ENCODE peak calls at places on chromosomes 16 and 17, in six cellular contexts. Q, I, E, T, W and H are unnamed samples.

GRCh38 chr17:8832711-8833352 is 33.7 kb upstream of the MFSD6L start:
- DNase-seq in Q (peak), I (peak), E (no peak), T (peak), W (peak), H (no peak)

GRCh38 chr17:53574038-53574437 is 248.7 kb upstream of the KIF2B start:
- DNase-seq in Q (no peak), I (no peak), E (no peak), T (no peak), W (no peak), H (no peak)

GRCh38 chr16:22386976-22387375 is 12.6 kb upstream of the CDR2 start:
- DNase-seq in Q (no peak), I (no peak), E (no peak), T (no peak), W (no peak), H (no peak)

GRCh38 chr17:57954421-57955182 is 610 bp downstream of the CUEDC1 start:
- DNase-seq in Q (peak), I (peak), E (no peak), T (peak), W (no peak), H (no peak)

GRCh38 chr16:86379505-86379846 is 130.9 kb upstream of the FOXF1 start:
- DNase-seq in Q (no peak), I (no peak), E (no peak), T (no peak), W (no peak), H (no peak)

GRCh38 chr17:32553168-32553567 is 66.4 kb downstream of the CDK5R1 start:
- DNase-seq in Q (no peak), I (no peak), E (no peak), T (no peak), W (no peak), H (no peak)

GRCh38 chr16:69253796-69254426 is 57.2 kb upstream of the VPS4A start:
- DNase-seq in Q (no peak), I (no peak), E (no peak), T (no peak), W (no peak), H (no peak)

GRCh38 chr17:78255953-78256704 is 24.7 kb downstream of the TMEM235 start:
- DNase-seq in Q (no peak), I (no peak), E (no peak), T (no peak), W (no peak), H (no peak)

GRCh38 chr17:79874329-79874981 is 35.2 kb upstream of the CBX4 start:
- DNase-seq in Q (peak), I (peak), E (peak), T (peak), W (peak), H (peak)

GRCh38 chr17:39623356-39623950 is 3.3 kb upstream of the PPP1R1B start:
- DNase-seq in Q (peak), I (peak), E (peak), T (peak), W (no peak), H (peak)

GRCh38 chr17:38605230-38605851 is 411 bp downstream of the SRCIN1 start:
- DNase-seq in Q (peak), I (peak), E (no peak), T (no peak), W (no peak), H (no peak)

GRCh38 chr16:67528870-67529638 is 425 bp downstream of the RIPOR1 start:
- DNase-seq in Q (peak), I (peak), E (no peak), T (peak), W (no peak), H (peak)

GRCh38 chr16:86450691-86451090 is 59.6 kb upstream of the FOXF1 start:
- DNase-seq in Q (no peak), I (no peak), E (no peak), T (no peak), W (no peak), H (no peak)

GRCh38 chr17:6755281-6755680 is 565 bp upstream of the XAF1 start:
- DNase-seq in Q (no peak), I (peak), E (no peak), T (no peak), W (no peak), H (no peak)

GRCh38 chr17:6666077-6666521 is 14.5 kb downstream of the C17orf100 start:
- DNase-seq in Q (peak), I (peak), E (peak), T (peak), W (peak), H (no peak)

GRCh38 chr16:15766918-15767317 is 89.9 kb downstream of the MYH11 start:
- DNase-seq in Q (no peak), I (no peak), E (no peak), T (no peak), W (no peak), H (no peak)

GRCh38 chr16:3484328-3485096 is 10.8 kb downstream of the C16orf90 start:
- DNase-seq in Q (no peak), I (peak), E (no peak), T (no peak), W (no peak), H (no peak)

GRCh38 chr17:72519598-72519936 is 398.7 kb downstream of the SOX9 start:
- DNase-seq in Q (no peak), I (no peak), E (no peak), T (no peak), W (no peak), H (no peak)

GRCh38 chr16:54402270-54402669 is 115.7 kb upstream of the IRX3 start:
- DNase-seq in Q (no peak), I (peak), E (no peak), T (no peak), W (no peak), H (no peak)

GRCh38 chr16:67847064-67847861 is at the start of gene CENPT:
- DNase-seq in Q (peak), I (peak), E (peak), T (peak), W (no peak), H (no peak)

GRCh38 chr16:86576591-86577313 is 1.6 kb upstream of the FOXL1 start:
- DNase-seq in Q (peak), I (no peak), E (no peak), T (no peak), W (no peak), H (no peak)

GRCh38 chr17:70848785-70849184 is 679.5 kb downstream of the KCNJ2 start:
- DNase-seq in Q (no peak), I (no peak), E (no peak), T (no peak), W (no peak), H (no peak)

GRCh38 chr17:67440311-67441051 is 63.4 kb downstream of the PITPNC1 start:
- DNase-seq in Q (no peak), I (no peak), E (no peak), T (no peak), W (no peak), H (no peak)

GRCh38 chr16:12170103-12171025 is 193.8 kb downstream of the SNX29 start:
- DNase-seq in Q (no peak), I (no peak), E (no peak), T (no peak), W (no peak), H (no peak)

GRCh38 chr16:48287239-48287638 is 39.9 kb upstream of the ABCC11 start:
- DNase-seq in Q (no peak), I (no peak), E (no peak), T (no peak), W (no peak), H (no peak)

GRCh38 chr17:2683912-2684311 is 27.7 kb downstream of the CLUH start:
- DNase-seq in Q (no peak), I (no peak), E (no peak), T (peak), W (no peak), H (no peak)

GRCh38 chr17:2018716-2019490 is 6.2 kb downstream of the RTN4RL1 start:
- DNase-seq in Q (no peak), I (no peak), E (no peak), T (no peak), W (no peak), H (no peak)

GRCh38 chr17:42913981-42914617 is 13.5 kb downstream of the G6PC1 start:
- DNase-seq in Q (no peak), I (no peak), E (no peak), T (peak), W (no peak), H (no peak)

GRCh38 chr16:53991181-53992056 is 287.5 kb downstream of the FTO start:
- DNase-seq in Q (peak), I (no peak), E (peak), T (no peak), W (no peak), H (peak)

GRCh38 chr16:6016530-6017184 is 919.1 kb upstream of the EEF2KMT start:
- DNase-seq in Q (peak), I (peak), E (peak), T (peak), W (no peak), H (peak)
- TF ChIP-seq REST in Q (peak), I (no peak), E (peak), T (peak), W (no peak), H (peak)

GRCh38 chr17:51184124-51184523 is 17.9 kb downstream of the NME2 start:
- DNase-seq in Q (no peak), I (peak), E (no peak), T (no peak), W (no peak), H (no peak)
- TF ChIP-seq REST in Q (no peak), I (no peak), E (no peak), T (no peak), W (no peak), H (no peak)

GRCh38 chr17:69411766-69412165 is 2.7 kb upstream of the MAP2K6 start:
- DNase-seq in Q (no peak), I (no peak), E (no peak), T (no peak), W (no peak), H (no peak)

GRCh38 chr17:69417545-69418483 is 3.3 kb downstream of the MAP2K6 start:
- DNase-seq in Q (peak), I (no peak), E (no peak), T (no peak), W (no peak), H (no peak)

GRCh38 chr17:69415431-69415830 is 934 bp downstream of the MAP2K6 start:
- DNase-seq in Q (no peak), I (no peak), E (no peak), T (no peak), W (no peak), H (no peak)

GRCh38 chr17:69412336-69412735 is 2.2 kb upstream of the MAP2K6 start:
- DNase-seq in Q (no peak), I (no peak), E (no peak), T (no peak), W (no peak), H (no peak)

GRCh38 chr17:69414408-69415274 is at the start of gene MAP2K6:
- DNase-seq in Q (peak), I (peak), E (peak), T (peak), W (no peak), H (peak)
- TF ChIP-seq REST in Q (no peak), I (no peak), E (no peak), T (no peak), W (no peak), H (no peak)

DNA sequence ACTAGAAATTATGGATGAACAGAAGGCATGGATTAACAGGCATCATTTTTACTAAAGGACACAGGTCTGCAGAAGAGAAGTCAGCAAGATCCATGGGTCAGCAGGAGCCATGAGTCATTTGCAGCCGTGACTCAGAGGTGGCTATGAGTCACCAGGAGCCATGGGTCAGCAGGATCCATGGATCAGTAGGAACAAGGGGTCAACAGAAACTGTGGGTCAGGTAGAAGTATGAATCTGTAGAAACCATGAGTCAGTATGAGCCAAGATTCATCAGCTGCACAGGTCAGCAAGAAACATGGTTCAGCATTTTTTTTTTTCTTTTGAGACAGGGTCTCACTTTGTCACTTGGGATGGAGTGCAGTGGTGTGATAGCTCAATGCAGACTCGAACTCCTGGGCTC is 58.2 kb upstream of the HS3ST4 start:
- DNase-seq in Q (no peak), I (no peak), E (peak), T (peak), W (peak), H (no peak)
- TF ChIP-seq REST in Q (no peak), I (no peak), E (no peak), T (no peak), W (no peak), H (no peak)

GRCh38 chr17:34637548-34638525 is 58.5 kb downstream of the TMEM132E start:
- DNase-seq in Q (peak), I (peak), E (peak), T (peak), W (peak), H (peak)
- TF ChIP-seq REST in Q (no peak), I (no peak), E (no peak), T (no peak), W (no peak), H (no peak)

DNA sequence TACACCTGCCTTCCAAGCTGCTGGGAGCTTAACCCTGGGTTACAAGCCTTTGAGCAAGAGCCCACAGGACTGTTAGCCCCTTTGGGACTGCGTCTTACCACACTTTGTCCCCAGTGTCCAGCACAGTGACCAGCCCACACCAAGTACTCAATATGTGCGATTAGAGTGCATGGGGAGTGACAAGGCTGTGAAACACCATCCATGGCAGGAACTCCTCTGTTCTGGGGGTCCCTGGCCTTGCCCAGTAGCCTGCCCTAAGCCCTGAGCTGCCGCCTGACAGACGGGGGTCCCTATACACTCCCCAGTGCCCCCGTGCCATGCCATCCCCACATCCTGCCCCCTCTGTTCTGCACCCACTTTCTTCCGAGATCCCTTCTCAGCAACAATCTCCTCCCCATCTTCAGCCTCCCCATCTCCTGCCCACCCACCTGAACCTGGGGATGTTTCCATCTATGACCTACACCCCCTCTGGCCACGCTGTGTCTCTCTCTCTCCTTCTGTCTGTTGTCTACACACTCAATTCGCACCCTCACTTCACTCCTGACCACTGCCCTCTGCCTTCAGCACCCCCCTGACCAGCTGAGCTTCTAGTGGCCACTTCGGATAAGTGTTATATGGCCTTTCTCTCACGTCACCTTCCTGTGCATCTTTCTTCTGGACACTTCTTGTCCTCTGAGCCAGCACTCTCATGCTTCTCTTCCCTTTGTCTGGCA is 112.9 kb upstream of the SMURF2 start:
- DNase-seq in Q (no peak), I (no peak), E (no peak), T (no peak), W (no peak), H (no peak)
- TF ChIP-seq REST in Q (no peak), I (no peak), E (no peak), T (no peak), W (no peak), H (no peak)

GRCh38 chr17:43927101-43927935 is 15.0 kb downstream of the PPY start:
- DNase-seq in Q (no peak), I (no peak), E (no peak), T (no peak), W (no peak), H (no peak)
- TF ChIP-seq REST in Q (no peak), I (no peak), E (no peak), T (no peak), W (no peak), H (no peak)

GRCh38 chr16:50326264-50326663 is 42.5 kb downstream of the BRD7 start:
- DNase-seq in Q (no peak), I (no peak), E (no peak), T (no peak), W (no peak), H (no peak)

GRCh38 chr16:50324345-50324744 is 44.4 kb downstream of the BRD7 start:
- DNase-seq in Q (no peak), I (no peak), E (no peak), T (no peak), W (no peak), H (no peak)

GRCh38 chr16:50323335-50324011 is 45.3 kb downstream of the BRD7 start:
- DNase-seq in Q (no peak), I (peak), E (peak), T (peak), W (peak), H (peak)

GRCh38 chr16:50329446-50330189 is 39.2 kb downstream of the BRD7 start:
- DNase-seq in Q (no peak), I (no peak), E (peak), T (no peak), W (no peak), H (no peak)

DNA sequence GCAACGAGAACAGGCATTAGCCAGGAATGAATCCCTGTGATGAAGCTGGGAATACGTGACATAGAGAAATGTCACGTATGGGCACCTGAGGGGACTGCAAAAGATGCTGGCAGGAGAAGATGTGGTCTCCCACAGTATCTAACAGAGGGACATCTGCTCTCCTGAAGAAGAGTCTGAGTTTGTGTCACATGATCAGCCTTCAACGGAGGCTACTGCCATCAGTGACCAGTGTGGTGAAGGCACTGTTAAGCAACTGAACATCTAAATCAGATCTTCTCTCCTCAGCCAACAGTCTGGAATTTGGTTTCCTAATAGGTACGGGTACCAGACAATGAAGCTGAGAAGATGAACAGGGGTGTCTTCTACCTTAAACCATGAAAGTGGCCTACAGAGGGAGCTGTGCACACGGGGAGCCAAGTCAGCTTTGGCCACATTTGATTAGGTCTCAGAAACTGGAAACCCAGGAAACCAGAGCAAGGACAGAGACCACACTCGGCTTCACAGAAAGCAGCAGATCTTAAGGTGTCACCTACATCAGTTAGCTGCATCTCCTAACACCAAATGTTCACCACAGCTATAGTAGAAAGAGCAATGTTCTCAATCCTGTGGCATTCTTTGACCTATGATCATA is 41.8 kb downstream of the BRD7 start:
- DNase-seq in Q (peak), I (no peak), E (no peak), T (peak), W (peak), H (no peak)
- TF ChIP-seq REST in Q (no peak), I (no peak), E (no peak), T (no peak), W (no peak), H (no peak)

DNA sequence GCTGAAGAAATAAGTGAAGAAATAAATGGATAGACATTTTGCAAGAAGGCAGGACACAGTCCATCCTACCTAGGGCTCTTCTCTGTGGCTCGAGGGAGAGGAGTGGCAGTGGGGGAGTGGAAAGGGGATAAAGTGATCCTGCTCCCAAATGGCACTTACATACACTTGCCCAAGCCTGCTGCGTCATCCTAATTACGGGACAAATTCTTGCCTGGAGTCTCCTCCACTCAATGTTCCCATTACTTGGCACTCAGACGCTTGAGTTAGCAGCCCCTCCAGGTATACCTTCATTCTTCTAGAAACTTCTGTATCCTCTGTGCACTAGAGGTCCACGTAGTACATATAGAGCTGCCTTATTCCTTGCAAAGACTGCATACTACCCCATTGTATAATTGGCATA is 15.7 kb upstream of the MAP3K14 start:
- DNase-seq in Q (no peak), I (no peak), E (no peak), T (no peak), W (no peak), H (no peak)
- TF ChIP-seq REST in Q (no peak), I (no peak), E (no peak), T (no peak), W (no peak), H (no peak)

DNA sequence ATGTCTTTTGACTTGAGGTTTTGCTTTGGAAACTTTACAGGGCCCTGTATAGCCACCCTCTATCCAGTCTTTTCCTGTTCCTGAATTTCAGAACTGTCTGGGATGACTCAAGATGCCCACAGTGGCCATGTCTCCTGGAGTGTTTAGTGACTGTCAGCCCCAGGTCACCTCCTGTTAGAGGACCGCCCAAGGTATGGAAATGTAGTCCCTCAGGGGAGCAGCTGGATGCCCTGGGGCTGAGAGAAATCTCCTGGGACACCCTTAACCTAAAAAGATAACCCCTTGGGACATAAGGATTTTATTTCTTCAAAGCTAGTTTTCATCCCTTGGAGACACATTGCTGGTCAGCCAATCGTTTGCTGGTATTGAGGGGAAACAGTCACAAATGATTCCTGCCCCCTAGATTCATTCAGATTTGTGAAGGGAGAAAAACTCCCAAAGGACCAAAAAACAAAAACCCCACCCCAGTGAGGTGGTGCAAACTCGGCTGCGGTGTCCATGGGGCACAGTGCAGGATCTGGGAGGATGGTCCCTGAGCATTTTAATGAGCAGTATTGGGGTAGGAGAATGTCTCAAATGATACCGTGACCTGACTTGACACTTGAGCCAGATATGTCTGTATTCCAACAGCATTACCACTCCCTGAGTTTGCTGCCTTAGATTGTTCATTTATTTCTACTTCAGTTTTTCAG is 1.7 kb downstream of the ZNF267 start:
- DNase-seq in Q (no peak), I (no peak), E (no peak), T (no peak), W (no peak), H (no peak)
- TF ChIP-seq REST in Q (no peak), I (no peak), E (no peak), T (no peak), W (no peak), H (no peak)